ENCODE peak calls at places on chromosomes 3 and 15, in four cellular contexts. A is NB4, K is AG09309, L is fibroblast of villous mesenchyme. U is an unnamed sample.
A peak's percentile ranks its signal among the peaks of the same experiment; 100 is the strongest.

GRCh38 chr15:69280783-69281182 is 17.9 kb upstream of the PAQR5 start:
- DNase-seq in K (no peak), L (no peak), A (no peak), U (no peak)

GRCh38 chr3:133583396-133583795 is 9.9 kb downstream of the CDV3 start:
- DNase-seq in K (no peak), L (no peak), A (no peak), U (no peak)

GRCh38 chr15:59991919-59992318 is 12.2 kb upstream of the FOXB1 start:
- DNase-seq in K (no peak), A (no peak), L (no peak), U (no peak)

GRCh38 chr3:33023176-33024136 is 72.0 kb downstream of the CCR4 start:
- DNase-seq in K (no peak), A (no peak), L (no peak), U (no peak)

GRCh38 chr15:91142097-91142744 is 42.2 kb downstream of the SV2B start:
- DNase-seq in K (no peak), A (peak; percentile 70), L (no peak), U (no peak)

GRCh38 chr15:39315200-39315599 is 265.7 kb upstream of the THBS1 start:
- DNase-seq in K (no peak), L (no peak), A (no peak), U (no peak)

GRCh38 chr3:174907628-174908407 is 48.7 kb downstream of the NAALADL2 start:
- DNase-seq in L (peak; percentile 7), A (no peak), K (no peak), U (no peak)

GRCh38 chr3:60053518-60054265 is 1003.9 kb upstream of the CFAP20DC start:
- DNase-seq in L (no peak), A (no peak), K (no peak), U (no peak)

GRCh38 chr3:160564205-160564922 is 1.0 kb downstream of the KPNA4 start:
- DNase-seq in A (peak; percentile 54), L (peak; percentile 21), K (no peak), U (peak; percentile 17)

GRCh38 chr3:128807186-128807830 is 72.1 kb upstream of the ACAD9 start:
- DNase-seq in K (no peak), L (no peak), A (no peak), U (no peak)

GRCh38 chr3:123695731-123696640 is 111.1 kb upstream of the HACD2 start:
- DNase-seq in A (peak; percentile 15), K (no peak), L (peak; percentile 59), U (no peak)

GRCh38 chr15:55744026-55744655 is 1.2 kb upstream of the PRTG start:
- DNase-seq in A (no peak), K (no peak), L (no peak), U (peak; percentile 42)

GRCh38 chr15:60814062-60814461 is 335.1 kb upstream of the ICE2 start:
- DNase-seq in L (no peak), K (no peak), A (no peak), U (no peak)

GRCh38 chr3:15303728-15304127 is 28.7 kb downstream of the SH3BP5 start:
- DNase-seq in K (no peak), A (no peak), L (no peak), U (no peak)

GRCh38 chr3:187403768-187404270 is 35.6 kb downstream of the RTP4 start:
- DNase-seq in L (peak; percentile 94), K (peak; percentile 67), A (no peak), U (no peak)

GRCh38 chr3:132972333-132972732 is 65.9 kb upstream of the TMEM108 start:
- DNase-seq in L (no peak), A (no peak), K (no peak), U (no peak)

GRCh38 chr15:51947124-51947523 is 24.5 kb downstream of the LEO1 start:
- DNase-seq in L (no peak), K (no peak), A (no peak), U (no peak)

GRCh38 chr15:73950479-73951043 is 24.3 kb downstream of the LOXL1 start:
- DNase-seq in K (no peak), A (peak; percentile 22), L (no peak), U (no peak)

GRCh38 chr3:186137051-186137685 is 28.3 kb upstream of the ETV5 start:
- DNase-seq in K (no peak), L (no peak), A (no peak), U (no peak)

GRCh38 chr15:29765898-29766537 is 56.2 kb downstream of the TJP1 start:
- DNase-seq in A (no peak), L (no peak), K (no peak), U (no peak)

GRCh38 chr15:40536501-40536900 is 28.3 kb downstream of the CCDC32 start:
- DNase-seq in A (no peak), L (peak; percentile 29), K (no peak), U (no peak)

GRCh38 chr3:60708191-60708975 is 542.9 kb downstream of the FHIT start:
- DNase-seq in L (peak; percentile 32), A (no peak), K (no peak), U (no peak)

GRCh38 chr15:25416693-25417092 is 22.1 kb downstream of the UBE3A start:
- DNase-seq in A (no peak), K (no peak), L (no peak), U (no peak)

GRCh38 chr15:63985221-63986184 is 60.8 kb downstream of the DAPK2 start:
- DNase-seq in A (no peak), L (no peak), K (no peak), U (no peak)

GRCh38 chr15:67193223-67194009 is 61.0 kb downstream of the AAGAB start:
- DNase-seq in A (no peak), K (no peak), L (no peak), U (no peak)

GRCh38 chr3:128932516-128933212 is 53.2 kb downstream of the ACAD9 start:
- DNase-seq in K (no peak), L (no peak), A (no peak), U (no peak)

GRCh38 chr3:149967067-149967685 is 3.5 kb downstream of the PFN2 start:
- DNase-seq in K (no peak), A (peak; percentile 49), L (peak; percentile 67), U (no peak)

GRCh38 chr3:28326458-28326926 is 22.0 kb upstream of the ZCWPW2 start:
- DNase-seq in K (no peak), L (no peak), A (no peak), U (no peak)

GRCh38 chr3:3683261-3683660 is 116.0 kb upstream of the LRRN1 start:
- DNase-seq in K (no peak), L (no peak), A (no peak), U (no peak)

GRCh38 chr15:41773332-41773728 is 954 bp upstream of the MAPKBP1 start:
- DNase-seq in L (no peak), K (no peak), A (peak; percentile 36), U (no peak)

GRCh38 chr3:78917541-78917940 is 850.3 kb downstream of the ROBO1 start:
- DNase-seq in A (no peak), K (no peak), L (no peak), U (no peak)

GRCh38 chr3:100106094-100106493 is 8.2 kb downstream of the FILIP1L start:
- DNase-seq in A (no peak), L (no peak), K (no peak), U (no peak)

GRCh38 chr3:139074565-139075115 is 29.9 kb upstream of the PRR23C start:
- DNase-seq in L (no peak), K (no peak), A (no peak), U (no peak)

GRCh38 chr3:12471228-12471627 is 13.1 kb upstream of the TSEN2 start:
- DNase-seq in K (no peak), L (no peak), A (peak; percentile 50), U (no peak)

GRCh38 chr15:64561997-64562396 is 101.6 kb downstream of the ZNF609 start:
- DNase-seq in K (no peak), L (no peak), A (no peak), U (no peak)

GRCh38 chr3:140323561-140323960 is 354.3 kb upstream of the TRIM42 start:
- DNase-seq in A (no peak), L (no peak), K (no peak), U (no peak)

GRCh38 chr15:66580643-66581042 is 14.8 kb upstream of the LCTL start:
- DNase-seq in A (peak; percentile 71), L (peak; percentile 21), K (no peak), U (no peak)

GRCh38 chr3:107117922-107118576 is 259.2 kb upstream of the CCDC54 start:
- DNase-seq in A (peak; percentile 58), K (peak; percentile 51), L (peak; percentile 67), U (peak; percentile 42)

GRCh38 chr15:67126551-67127333 is 61.3 kb downstream of the SMAD3 start:
- DNase-seq in A (no peak), K (no peak), L (no peak), U (no peak)

GRCh38 chr15:65414841-65415621 is 7.7 kb downstream of the IGDCC4 start:
- DNase-seq in A (no peak), K (no peak), L (peak; percentile 54), U (peak; percentile 64)

DNA sequence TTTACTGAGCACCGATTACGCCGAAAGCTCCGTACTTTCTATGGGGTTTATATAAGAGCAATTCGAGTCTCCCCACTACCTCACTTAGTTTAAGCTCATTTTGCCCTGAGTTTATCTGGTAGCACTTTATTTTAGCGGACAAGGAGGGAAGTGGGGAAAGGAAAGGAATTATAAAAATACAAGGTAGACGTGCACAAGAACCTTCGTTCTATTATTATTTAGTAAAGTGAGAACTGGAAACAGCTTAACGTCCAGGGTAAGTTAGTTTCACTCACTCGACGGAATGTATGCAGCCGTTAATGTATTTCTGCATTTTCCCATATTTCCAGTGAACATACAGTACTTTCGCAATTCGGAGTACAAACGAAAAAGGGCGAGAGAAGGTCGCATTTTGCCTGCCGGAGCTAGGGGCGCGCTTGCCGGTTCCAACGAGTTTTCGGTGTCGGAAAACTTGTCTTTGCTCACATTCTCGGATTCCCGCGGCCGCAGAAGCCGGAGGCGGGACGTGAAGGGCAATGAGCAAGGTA is 1.2 kb upstream of the STT3B start:
- DNase-seq in L (peak; percentile 15), K (no peak), A (no peak), U (no peak)
- TF ChIP-seq CTCF in L (peak; percentile 29), K (peak; percentile 27), A (no peak), U (no peak)

GRCh38 chr15:83775738-83776137 is 121.8 kb downstream of the ADAMTSL3 start:
- DNase-seq in L (peak; percentile 12), K (no peak), A (peak; percentile 3), U (no peak)
- TF ChIP-seq CTCF in L (no peak), K (no peak), A (no peak), U (no peak)

GRCh38 chr3:125916376-125916978 is 52.5 kb upstream of the ROPN1B start:
- DNase-seq in A (peak; percentile 92), K (peak; percentile 77), L (peak; percentile 96), U (peak; percentile 97)
- TF ChIP-seq CTCF in A (no peak), K (no peak), L (peak; percentile 37), U (no peak)

GRCh38 chr15:50166216-50166615 is 15.8 kb upstream of the SLC27A2 start:
- DNase-seq in L (peak; percentile 75), K (peak; percentile 60), A (peak; percentile 45), U (no peak)
- TF ChIP-seq CTCF in L (no peak), K (no peak), A (no peak), U (no peak)

GRCh38 chr3:112136959-112137693 is 4.1 kb upstream of the GCSAM start:
- DNase-seq in L (peak; percentile 36), A (peak; percentile 50), K (peak; percentile 7), U (peak; percentile 36)
- TF ChIP-seq CTCF in L (peak; percentile 65), A (peak; percentile 40), K (peak; percentile 64), U (peak; percentile 54)

DNA sequence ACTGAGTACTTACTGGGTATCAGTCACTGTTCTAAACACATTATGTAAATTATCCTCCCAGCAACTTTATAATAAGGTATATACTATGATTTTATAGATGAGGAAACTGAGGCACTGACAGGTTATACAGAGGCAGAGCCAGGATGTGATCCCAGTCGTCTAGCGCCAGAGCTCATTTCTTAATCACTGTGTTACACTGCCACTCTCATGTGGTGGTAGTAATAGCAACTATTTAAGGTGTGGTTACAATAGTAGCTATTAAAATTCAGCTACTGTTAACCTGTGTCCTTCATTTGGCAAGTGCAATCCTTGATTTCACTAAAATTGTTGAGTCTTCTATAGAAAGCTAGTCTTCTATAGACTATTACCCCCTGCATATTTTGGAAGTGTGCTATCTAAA is 43.1 kb upstream of the TRPC1 start:
- DNase-seq in L (no peak), K (no peak), A (no peak), U (no peak)
- TF ChIP-seq CTCF in L (no peak), K (no peak), A (no peak), U (no peak)